ENCODE peak calls at places on chromosomes 7 and 10, in eight cellular contexts. Y is GM23338; O is endodermal cell; N is upper lobe of right lung; P is coronary artery; R is lower leg skin; F is CD8-positive, alpha-beta T cell; W is colonic mucosa. A is an unnamed sample.

GRCh38 chr10:101893510-101894120 is 50.0 kb upstream of the KCNIP2 start:
- DNase-seq in R (no peak), F (no peak), P (no peak), W (no peak), Y (no peak), O (no peak), N (no peak), A (no peak)

GRCh38 chr10:92880233-92880861 is 32.0 kb downstream of the EXOC6 start:
- DNase-seq in F (no peak), P (no peak), O (no peak), Y (peak), R (no peak), W (no peak), N (no peak), A (no peak)

GRCh38 chr7:8263048-8263447 is 1.1 kb upstream of the ICA1 start:
- DNase-seq in R (no peak), W (no peak), Y (no peak), F (no peak), O (no peak), N (no peak), P (no peak), A (no peak)

GRCh38 chr10:93462881-93463280 is 19.3 kb downstream of the MYOF start:
- DNase-seq in O (peak), F (no peak), P (no peak), R (peak), W (no peak), Y (no peak), N (peak), A (no peak)

GRCh38 chr10:628386-629045 is 61.0 kb downstream of the DIP2C start:
- DNase-seq in F (no peak), P (no peak), N (peak), W (no peak), Y (no peak), R (no peak), O (no peak), A (peak)

GRCh38 chr7:116339564-116339963 is 129.2 kb downstream of the TES start:
- DNase-seq in W (no peak), R (no peak), Y (no peak), N (no peak), P (no peak), O (no peak), F (no peak), A (no peak)

GRCh38 chr7:137961200-137962177 is 40.4 kb downstream of the CREB3L2 start:
- DNase-seq in F (no peak), O (no peak), P (no peak), N (no peak), Y (no peak), R (no peak), W (no peak), A (no peak)

GRCh38 chr7:65397730-65398142 is 24.1 kb downstream of the ZNF92 start:
- DNase-seq in W (no peak), O (no peak), N (no peak), F (no peak), Y (peak), P (no peak), R (no peak), A (no peak)

GRCh38 chr7:75776295-75776971 is 4.4 kb upstream of the CCL26 start:
- DNase-seq in F (peak), W (no peak), R (no peak), P (no peak), O (no peak), Y (no peak), N (no peak), A (no peak)

GRCh38 chr7:111763221-111763791 is 201.0 kb upstream of the IMMP2L start:
- DNase-seq in P (no peak), N (no peak), F (no peak), R (no peak), Y (peak), W (no peak), O (peak), A (no peak)

GRCh38 chr7:7018290-7018689 is 164.1 kb upstream of the C1GALT1 start:
- DNase-seq in Y (no peak), W (no peak), P (no peak), N (no peak), O (no peak), R (no peak), F (no peak), A (no peak)

GRCh38 chr7:148261523-148261922 is 329.0 kb upstream of the C7orf33 start:
- DNase-seq in N (no peak), Y (no peak), O (no peak), F (no peak), W (no peak), R (no peak), P (no peak), A (no peak)

GRCh38 chr7:148261996-148262688 is 328.4 kb upstream of the C7orf33 start:
- DNase-seq in Y (peak), N (no peak), P (no peak), O (no peak), R (no peak), W (no peak), F (no peak), A (no peak)

GRCh38 chr7:148260605-148261004 is 330.0 kb upstream of the C7orf33 start:
- DNase-seq in R (no peak), P (no peak), F (no peak), N (no peak), Y (no peak), O (no peak), W (peak), A (no peak)

GRCh38 chr7:148264933-148265557 is 325.5 kb upstream of the C7orf33 start:
- DNase-seq in P (no peak), O (peak), Y (peak), N (no peak), W (no peak), R (no peak), F (no peak), A (no peak)

DNA sequence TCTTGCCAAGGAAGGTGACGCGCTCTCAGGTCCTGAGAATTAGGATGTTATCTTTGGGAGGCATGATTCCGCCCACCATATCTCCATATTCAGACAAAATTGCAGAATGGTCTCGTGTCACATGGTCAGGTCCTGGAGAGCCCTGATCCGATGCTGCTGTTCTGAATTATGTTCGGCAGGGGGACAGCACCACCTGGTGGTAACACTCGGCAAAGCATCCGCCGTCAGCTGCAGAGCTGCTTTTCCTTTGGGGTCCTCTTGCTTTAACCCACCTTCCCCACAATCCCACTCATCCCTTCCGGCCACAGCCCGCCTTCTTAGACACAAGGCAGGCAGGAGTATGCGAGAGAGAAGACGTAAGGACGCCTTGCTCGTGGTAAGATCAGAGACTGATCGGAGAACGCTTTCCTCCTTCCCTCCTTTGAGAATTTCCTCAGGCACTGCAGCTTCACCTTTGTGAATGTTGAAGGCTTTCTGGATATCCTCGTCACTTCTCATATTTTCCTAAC is 327.8 kb upstream of the C7orf33 start:
- DNase-seq in W (peak), Y (peak), O (peak), P (no peak), N (peak), F (peak), R (peak), A (peak)
- H3K4me3 ChIP-seq in W (peak), Y (no peak), O (peak), P (peak), N (no peak), F (no peak), R (no peak), A (no peak)

DNA sequence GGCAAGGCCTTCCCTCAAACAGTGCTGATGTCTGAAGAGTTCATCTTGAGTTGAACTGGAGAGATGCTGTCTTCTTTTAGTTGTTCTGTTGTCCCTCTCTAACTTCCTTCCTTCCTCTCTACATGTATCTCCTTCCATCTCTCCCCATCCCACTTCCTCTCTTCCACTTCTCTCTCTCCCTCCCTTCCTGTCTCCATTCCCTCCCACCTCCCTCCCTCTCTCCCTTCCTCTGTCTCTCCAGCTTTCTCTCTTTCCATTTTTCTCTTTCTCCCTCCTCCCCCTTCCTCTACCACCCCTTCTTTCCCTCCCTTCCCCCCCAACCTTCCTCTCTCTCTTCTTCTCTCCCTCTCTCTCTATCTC is 40.7 kb upstream of the TNS3 start:
- DNase-seq in N (no peak), R (no peak), W (no peak), O (no peak), P (no peak), F (no peak), Y (no peak), A (no peak)
- H3K4me3 ChIP-seq in N (no peak), R (no peak), W (no peak), O (no peak), P (no peak), F (no peak), Y (no peak), A (no peak)

GRCh38 chr10:132065491-132066105 is at the start of gene JAKMIP3:
- DNase-seq in F (no peak), R (peak), P (peak), N (peak), W (peak), O (peak), Y (peak), A (no peak)

GRCh38 chr10:132064082-132064755 is 1.5 kb upstream of the JAKMIP3 start:
- DNase-seq in F (no peak), R (peak), N (peak), W (no peak), P (peak), O (no peak), Y (no peak), A (no peak)

GRCh38 chr10:132066186-132066585 is 440 bp downstream of the JAKMIP3 start:
- DNase-seq in Y (no peak), F (no peak), R (peak), O (no peak), P (peak), N (peak), W (no peak), A (no peak)

GRCh38 chr10:132063432-132063831 is 2.3 kb upstream of the JAKMIP3 start:
- DNase-seq in R (peak), F (no peak), N (peak), P (peak), W (no peak), Y (no peak), O (no peak), A (no peak)

GRCh38 chr10:132064771-132065437 is 842 bp upstream of the JAKMIP3 start:
- DNase-seq in P (peak), N (peak), W (no peak), F (no peak), Y (no peak), R (peak), O (no peak), A (no peak)
- H3K4me3 ChIP-seq in P (peak), N (peak), W (no peak), F (no peak), Y (no peak), R (no peak), O (no peak), A (no peak)

GRCh38 chr7:18786796-18787195 is 291.2 kb downstream of the HDAC9 start:
- DNase-seq in W (no peak), R (no peak), P (no peak), F (no peak), O (no peak), Y (no peak), N (no peak), A (no peak)
- H3K4me3 ChIP-seq in W (no peak), R (no peak), P (no peak), F (no peak), O (no peak), Y (no peak), N (no peak), A (no peak)

DNA sequence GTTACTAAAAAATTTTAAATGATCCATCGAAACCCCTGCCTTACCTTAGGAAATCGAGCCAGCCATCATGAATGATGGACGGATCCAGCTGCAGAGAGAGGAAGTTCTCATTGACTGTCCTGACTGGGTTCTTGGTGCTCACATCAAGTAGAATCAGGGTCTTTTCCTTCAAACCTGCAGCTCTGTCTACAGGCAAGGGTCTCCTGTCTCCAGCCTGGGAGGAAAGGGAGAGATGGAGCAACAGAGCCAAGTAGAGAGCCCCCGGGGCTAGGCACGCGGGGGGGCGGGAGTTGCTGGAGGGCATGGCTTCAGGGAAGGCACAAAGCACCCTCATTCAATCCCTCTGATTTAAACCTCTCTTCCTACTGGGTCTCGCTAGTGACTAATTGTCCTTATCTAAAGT is at the start of gene HPSE2:
- DNase-seq in O (peak), R (no peak), F (no peak), N (no peak), P (no peak), Y (peak), W (no peak), A (no peak)
- H3K4me3 ChIP-seq in O (peak), R (no peak), F (no peak), N (peak), P (peak), Y (peak), W (no peak), A (peak)

DNA sequence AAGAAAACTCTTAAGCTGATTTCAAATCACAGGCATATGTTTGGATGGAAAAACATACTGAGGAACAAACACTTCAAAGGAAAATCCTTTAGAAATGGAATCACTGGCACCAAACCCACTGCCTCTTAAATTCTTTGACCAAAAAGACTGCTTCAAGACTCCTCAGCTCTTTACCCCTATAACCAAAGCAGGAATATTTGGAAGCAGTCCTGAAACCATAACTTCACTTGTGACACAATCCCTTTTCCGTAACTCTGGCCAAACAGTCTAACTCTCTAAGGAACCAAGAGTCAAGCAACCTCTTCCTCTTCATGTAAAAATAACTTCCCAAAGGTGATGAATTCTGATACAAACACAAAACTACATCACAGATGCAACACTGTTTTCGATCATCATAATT is 104.3 kb downstream of the MTERF1 start:
- DNase-seq in W (no peak), O (no peak), P (no peak), Y (no peak), R (no peak), N (no peak), F (no peak), A (no peak)
- H3K4me3 ChIP-seq in W (no peak), O (no peak), P (no peak), Y (no peak), R (no peak), N (no peak), F (no peak), A (no peak)

GRCh38 chr10:120042705-120043104 is 150.2 kb downstream of the SEC23IP start:
- DNase-seq in R (no peak), Y (no peak), F (no peak), N (no peak), O (no peak), P (no peak), W (no peak), A (no peak)
- H3K4me3 ChIP-seq in R (no peak), Y (no peak), F (no peak), N (no peak), O (no peak), P (no peak), W (no peak), A (no peak)

GRCh38 chr10:12687996-12688395 is 313.5 kb downstream of the CCDC3 start:
- DNase-seq in R (no peak), F (no peak), N (no peak), P (no peak), O (no peak), W (no peak), Y (no peak), A (no peak)

GRCh38 chr10:12690525-12691139 is 310.9 kb downstream of the CCDC3 start:
- DNase-seq in W (no peak), N (no peak), P (no peak), O (no peak), F (no peak), Y (peak), R (no peak), A (no peak)

GRCh38 chr10:12684784-12685183 is 316.7 kb downstream of the CCDC3 start:
- DNase-seq in R (no peak), W (peak), F (no peak), Y (no peak), O (no peak), N (no peak), P (no peak), A (no peak)

GRCh38 chr10:12685261-12685861 is 316.2 kb downstream of the CCDC3 start:
- DNase-seq in O (no peak), W (no peak), R (no peak), Y (no peak), F (no peak), P (no peak), N (no peak), A (no peak)

GRCh38 chr10:12689893-12690292 is 311.6 kb downstream of the CCDC3 start:
- DNase-seq in O (no peak), F (no peak), W (no peak), N (no peak), R (no peak), Y (no peak), P (no peak), A (no peak)
- H3K4me3 ChIP-seq in O (no peak), F (no peak), W (no peak), N (no peak), R (no peak), Y (no peak), P (no peak), A (no peak)

GRCh38 chr7:47186316-47186715 is 395.6 kb downstream of the TNS3 start:
- DNase-seq in O (no peak), N (no peak), P (no peak), W (no peak), Y (no peak), R (no peak), F (no peak), A (peak)
- H3K4me3 ChIP-seq in O (no peak), N (no peak), P (no peak), W (no peak), Y (no peak), R (no peak), F (no peak), A (no peak)

GRCh38 chr7:44974549-44974948 is 4.3 kb downstream of the MYO1G start:
- DNase-seq in Y (no peak), N (no peak), O (peak), W (no peak), F (no peak), R (no peak), P (no peak), A (peak)

GRCh38 chr7:44976746-44977196 is 2.0 kb downstream of the MYO1G start:
- DNase-seq in F (no peak), O (no peak), W (no peak), N (no peak), R (no peak), P (no peak), Y (no peak), A (peak)

GRCh38 chr7:44975331-44976039 is 3.3 kb downstream of the MYO1G start:
- DNase-seq in R (no peak), P (no peak), W (no peak), F (no peak), O (peak), Y (no peak), N (no peak), A (no peak)

GRCh38 chr7:44977304-44977858 is 1.4 kb downstream of the MYO1G start:
- DNase-seq in O (no peak), F (peak), N (no peak), R (no peak), Y (no peak), P (no peak), W (no peak), A (peak)

DNA sequence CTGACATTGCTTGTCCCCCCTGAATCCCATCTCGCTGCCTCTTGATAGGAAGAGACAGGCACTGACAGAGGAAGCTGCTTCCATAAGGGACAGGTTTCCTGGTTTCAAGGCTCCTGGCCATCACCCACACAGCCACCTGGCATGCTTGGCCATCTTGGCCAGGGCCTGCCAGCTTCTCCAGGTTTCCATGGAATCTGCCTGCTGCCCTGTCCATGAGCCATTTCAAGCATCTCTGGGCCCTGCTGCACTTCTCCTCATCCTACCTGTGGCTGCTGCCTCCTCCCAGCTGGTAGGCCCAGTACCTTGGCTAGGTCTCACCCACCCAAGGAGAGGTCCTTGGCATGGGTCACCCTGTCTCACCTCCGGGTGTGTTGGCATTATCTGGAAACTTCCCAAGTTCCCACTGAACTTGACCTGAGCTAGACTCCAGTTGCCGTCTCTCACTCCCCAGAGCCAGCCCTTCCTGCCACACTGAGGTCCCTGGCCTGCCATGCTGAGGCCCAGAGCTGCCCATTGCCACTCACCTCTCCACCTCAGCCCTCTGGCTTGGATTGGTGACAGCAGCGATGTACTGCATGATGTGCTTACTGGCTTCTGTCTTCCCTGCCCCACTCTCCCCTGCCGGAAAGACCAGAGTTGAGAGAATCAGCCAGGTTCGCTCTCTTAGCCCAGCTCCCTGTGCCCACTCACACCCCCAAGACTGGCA is 2.6 kb downstream of the MYO1G start:
- DNase-seq in W (no peak), P (no peak), Y (no peak), O (no peak), N (no peak), R (no peak), F (no peak), A (peak)
- H3K4me3 ChIP-seq in W (no peak), P (no peak), Y (no peak), O (no peak), N (no peak), R (no peak), F (no peak), A (no peak)